ENCODE peak calls at places on chromosomes 1 and 21, in nine cellular contexts. One of them, this sample, is unnamed.

GRCh38 chr1:176539018-176539417 is 76.0 kb downstream of the PAPPA2 start:
- DNase-seq in ureter: no peak
- DNase-seq in fibroblast of gingiva: no peak
- DNase-seq in ELF-1: no peak
- DNase-seq in Kasumi-1: no peak
- DNase-seq in neural progenitor cell: peak
- DNase-seq in activated CD4-positive, alpha-beta T cell treated with anti-CD3 and anti-CD28 coated beads, Interleukin-2, amount 10 ng/mL, durations not matched to agents 7 days and 5 days: no peak
- DNase-seq in Caco-2: no peak
- DNase-seq in A172: no peak
- DNase-seq in this sample: no peak

GRCh38 chr1:205663286-205663994 is 16.9 kb downstream of the SLC45A3 start:
- DNase-seq in Kasumi-1: no peak
- DNase-seq in activated CD4-positive, alpha-beta T cell treated with anti-CD3 and anti-CD28 coated beads, Interleukin-2, amount 10 ng/mL, durations not matched to agents 7 days and 5 days: no peak
- DNase-seq in Caco-2: no peak
- DNase-seq in ureter: no peak
- DNase-seq in fibroblast of gingiva: no peak
- DNase-seq in A172: no peak
- DNase-seq in neural progenitor cell: no peak
- DNase-seq in ELF-1: no peak
- DNase-seq in this sample: no peak

GRCh38 chr1:50348449-50349241 is 74.6 kb downstream of the DMRTA2 start:
- DNase-seq in activated CD4-positive, alpha-beta T cell treated with anti-CD3 and anti-CD28 coated beads, Interleukin-2, amount 10 ng/mL, durations not matched to agents 7 days and 5 days: peak
- DNase-seq in ELF-1: peak
- DNase-seq in Kasumi-1: peak
- DNase-seq in Caco-2: peak
- DNase-seq in ureter: peak
- DNase-seq in neural progenitor cell: peak
- DNase-seq in A172: peak
- DNase-seq in fibroblast of gingiva: peak
- DNase-seq in this sample: peak

GRCh38 chr1:40315795-40316594 is 1.1 kb downstream of the COL9A2 start:
- DNase-seq in ureter: no peak
- DNase-seq in Kasumi-1: no peak
- DNase-seq in A172: no peak
- DNase-seq in neural progenitor cell: peak
- DNase-seq in fibroblast of gingiva: no peak
- DNase-seq in Caco-2: no peak
- DNase-seq in ELF-1: peak
- DNase-seq in activated CD4-positive, alpha-beta T cell treated with anti-CD3 and anti-CD28 coated beads, Interleukin-2, amount 10 ng/mL, durations not matched to agents 7 days and 5 days: no peak
- DNase-seq in this sample: no peak

GRCh38 chr21:42061195-42061865 is 9.8 kb upstream of the UMODL1 start:
- DNase-seq in ureter: peak
- DNase-seq in neural progenitor cell: no peak
- DNase-seq in activated CD4-positive, alpha-beta T cell treated with anti-CD3 and anti-CD28 coated beads, Interleukin-2, amount 10 ng/mL, durations not matched to agents 7 days and 5 days: peak
- DNase-seq in fibroblast of gingiva: no peak
- DNase-seq in ELF-1: no peak
- DNase-seq in Kasumi-1: peak
- DNase-seq in A172: no peak
- DNase-seq in Caco-2: no peak
- DNase-seq in this sample: no peak

GRCh38 chr1:230359992-230360391 is 66.1 kb downstream of the PGBD5 start:
- DNase-seq in ureter: no peak
- DNase-seq in fibroblast of gingiva: peak
- DNase-seq in neural progenitor cell: no peak
- DNase-seq in ELF-1: no peak
- DNase-seq in Caco-2: no peak
- DNase-seq in A172: peak
- DNase-seq in activated CD4-positive, alpha-beta T cell treated with anti-CD3 and anti-CD28 coated beads, Interleukin-2, amount 10 ng/mL, durations not matched to agents 7 days and 5 days: no peak
- DNase-seq in Kasumi-1: no peak
- DNase-seq in this sample: peak

GRCh38 chr1:56967900-56968832 is 2.4 kb upstream of the C8B start:
- DNase-seq in A172: no peak
- DNase-seq in Kasumi-1: no peak
- DNase-seq in neural progenitor cell: peak
- DNase-seq in ELF-1: peak
- DNase-seq in activated CD4-positive, alpha-beta T cell treated with anti-CD3 and anti-CD28 coated beads, Interleukin-2, amount 10 ng/mL, durations not matched to agents 7 days and 5 days: no peak
- DNase-seq in Caco-2: peak
- DNase-seq in ureter: no peak
- DNase-seq in fibroblast of gingiva: no peak
- DNase-seq in this sample: no peak

GRCh38 chr1:11765661-11766428 is 3.9 kb downstream of the C1orf167 start:
- DNase-seq in ELF-1: no peak
- DNase-seq in neural progenitor cell: no peak
- DNase-seq in activated CD4-positive, alpha-beta T cell treated with anti-CD3 and anti-CD28 coated beads, Interleukin-2, amount 10 ng/mL, durations not matched to agents 7 days and 5 days: no peak
- DNase-seq in Caco-2: no peak
- DNase-seq in fibroblast of gingiva: no peak
- DNase-seq in A172: no peak
- DNase-seq in ureter: no peak
- DNase-seq in Kasumi-1: no peak
- DNase-seq in this sample: no peak

GRCh38 chr1:5343256-5344020 is 648.8 kb downstream of the NPHP4 start:
- DNase-seq in neural progenitor cell: no peak
- DNase-seq in Kasumi-1: no peak
- DNase-seq in ureter: no peak
- DNase-seq in Caco-2: no peak
- DNase-seq in activated CD4-positive, alpha-beta T cell treated with anti-CD3 and anti-CD28 coated beads, Interleukin-2, amount 10 ng/mL, durations not matched to agents 7 days and 5 days: no peak
- DNase-seq in A172: no peak
- DNase-seq in ELF-1: no peak
- DNase-seq in fibroblast of gingiva: no peak
- DNase-seq in this sample: no peak

GRCh38 chr1:118294817-118295486 is 109.9 kb upstream of the SPAG17 start:
- DNase-seq in ureter: no peak
- DNase-seq in ELF-1: peak
- DNase-seq in A172: no peak
- DNase-seq in neural progenitor cell: no peak
- DNase-seq in Caco-2: no peak
- DNase-seq in fibroblast of gingiva: no peak
- DNase-seq in activated CD4-positive, alpha-beta T cell treated with anti-CD3 and anti-CD28 coated beads, Interleukin-2, amount 10 ng/mL, durations not matched to agents 7 days and 5 days: no peak
- DNase-seq in Kasumi-1: no peak
- DNase-seq in this sample: no peak

GRCh38 chr1:172406968-172407367 is 13.5 kb upstream of the C1orf105 start:
- DNase-seq in ureter: no peak
- DNase-seq in Caco-2: no peak
- DNase-seq in activated CD4-positive, alpha-beta T cell treated with anti-CD3 and anti-CD28 coated beads, Interleukin-2, amount 10 ng/mL, durations not matched to agents 7 days and 5 days: no peak
- DNase-seq in ELF-1: no peak
- DNase-seq in fibroblast of gingiva: no peak
- DNase-seq in neural progenitor cell: no peak
- DNase-seq in Kasumi-1: no peak
- DNase-seq in A172: no peak
- DNase-seq in this sample: no peak

GRCh38 chr1:24929876-24930702 is at the start of gene RUNX3:
- DNase-seq in ureter: peak
- DNase-seq in activated CD4-positive, alpha-beta T cell treated with anti-CD3 and anti-CD28 coated beads, Interleukin-2, amount 10 ng/mL, durations not matched to agents 7 days and 5 days: peak
- DNase-seq in Kasumi-1: peak
- DNase-seq in Caco-2: peak
- DNase-seq in A172: no peak
- DNase-seq in fibroblast of gingiva: peak
- DNase-seq in ELF-1: peak
- DNase-seq in neural progenitor cell: peak
- DNase-seq in this sample: no peak

GRCh38 chr1:2183937-2184334 is 10.6 kb downstream of the FAAP20 start:
- DNase-seq in fibroblast of gingiva: no peak
- DNase-seq in Caco-2: no peak
- DNase-seq in ELF-1: no peak
- DNase-seq in ureter: no peak
- DNase-seq in neural progenitor cell: no peak
- DNase-seq in A172: no peak
- DNase-seq in activated CD4-positive, alpha-beta T cell treated with anti-CD3 and anti-CD28 coated beads, Interleukin-2, amount 10 ng/mL, durations not matched to agents 7 days and 5 days: no peak
- DNase-seq in Kasumi-1: no peak
- DNase-seq in this sample: no peak

GRCh38 chr1:170296642-170297041 is 150.9 kb downstream of the NTMT2 start:
- DNase-seq in activated CD4-positive, alpha-beta T cell treated with anti-CD3 and anti-CD28 coated beads, Interleukin-2, amount 10 ng/mL, durations not matched to agents 7 days and 5 days: no peak
- DNase-seq in A172: peak
- DNase-seq in ureter: no peak
- DNase-seq in ELF-1: no peak
- DNase-seq in Caco-2: no peak
- DNase-seq in Kasumi-1: no peak
- DNase-seq in neural progenitor cell: no peak
- DNase-seq in fibroblast of gingiva: no peak
- DNase-seq in this sample: no peak

GRCh38 chr1:162372159-162373071 is 4.2 kb downstream of the SPATA46 start:
- DNase-seq in neural progenitor cell: no peak
- DNase-seq in ureter: no peak
- DNase-seq in Caco-2: no peak
- DNase-seq in A172: peak
- DNase-seq in fibroblast of gingiva: no peak
- DNase-seq in Kasumi-1: no peak
- DNase-seq in ELF-1: no peak
- DNase-seq in activated CD4-positive, alpha-beta T cell treated with anti-CD3 and anti-CD28 coated beads, Interleukin-2, amount 10 ng/mL, durations not matched to agents 7 days and 5 days: no peak
- DNase-seq in this sample: no peak

GRCh38 chr1:60388092-60388987 is 314.8 kb upstream of the C1orf87 start:
- DNase-seq in neural progenitor cell: no peak
- DNase-seq in Kasumi-1: no peak
- DNase-seq in ELF-1: no peak
- DNase-seq in ureter: no peak
- DNase-seq in A172: peak
- DNase-seq in Caco-2: no peak
- DNase-seq in fibroblast of gingiva: no peak
- DNase-seq in activated CD4-positive, alpha-beta T cell treated with anti-CD3 and anti-CD28 coated beads, Interleukin-2, amount 10 ng/mL, durations not matched to agents 7 days and 5 days: no peak
- DNase-seq in this sample: no peak

GRCh38 chr1:33985656-33986055 is 121.8 kb downstream of the HMGB4 start:
- DNase-seq in ELF-1: no peak
- DNase-seq in fibroblast of gingiva: no peak
- DNase-seq in A172: peak
- DNase-seq in activated CD4-positive, alpha-beta T cell treated with anti-CD3 and anti-CD28 coated beads, Interleukin-2, amount 10 ng/mL, durations not matched to agents 7 days and 5 days: no peak
- DNase-seq in ureter: no peak
- DNase-seq in Caco-2: peak
- DNase-seq in neural progenitor cell: no peak
- DNase-seq in Kasumi-1: no peak
- DNase-seq in this sample: no peak

GRCh38 chr1:68955424-68955823 is 458.5 kb upstream of the DEPDC1 start:
- DNase-seq in neural progenitor cell: no peak
- DNase-seq in Caco-2: no peak
- DNase-seq in ELF-1: no peak
- DNase-seq in fibroblast of gingiva: no peak
- DNase-seq in Kasumi-1: no peak
- DNase-seq in A172: peak
- DNase-seq in activated CD4-positive, alpha-beta T cell treated with anti-CD3 and anti-CD28 coated beads, Interleukin-2, amount 10 ng/mL, durations not matched to agents 7 days and 5 days: no peak
- DNase-seq in ureter: no peak
- DNase-seq in this sample: no peak

GRCh38 chr1:201147396-201148015 is 6.8 kb downstream of the TMEM9 start:
- DNase-seq in activated CD4-positive, alpha-beta T cell treated with anti-CD3 and anti-CD28 coated beads, Interleukin-2, amount 10 ng/mL, durations not matched to agents 7 days and 5 days: no peak
- DNase-seq in A172: no peak
- DNase-seq in neural progenitor cell: no peak
- DNase-seq in Caco-2: no peak
- DNase-seq in ELF-1: no peak
- DNase-seq in fibroblast of gingiva: no peak
- DNase-seq in Kasumi-1: no peak
- DNase-seq in ureter: no peak
- DNase-seq in this sample: no peak

GRCh38 chr1:109559995-109560394 is 11.6 kb downstream of the GNAI3 start:
- DNase-seq in ureter: no peak
- DNase-seq in neural progenitor cell: no peak
- DNase-seq in ELF-1: no peak
- DNase-seq in Caco-2: no peak
- DNase-seq in fibroblast of gingiva: peak
- DNase-seq in A172: no peak
- DNase-seq in activated CD4-positive, alpha-beta T cell treated with anti-CD3 and anti-CD28 coated beads, Interleukin-2, amount 10 ng/mL, durations not matched to agents 7 days and 5 days: no peak
- DNase-seq in Kasumi-1: no peak
- DNase-seq in this sample: no peak

GRCh38 chr1:61081637-61082335 is 575 bp upstream of the NFIA start:
- DNase-seq in Kasumi-1: no peak
- DNase-seq in activated CD4-positive, alpha-beta T cell treated with anti-CD3 and anti-CD28 coated beads, Interleukin-2, amount 10 ng/mL, durations not matched to agents 7 days and 5 days: peak
- DNase-seq in neural progenitor cell: peak
- DNase-seq in ureter: peak
- DNase-seq in fibroblast of gingiva: peak
- DNase-seq in A172: no peak
- DNase-seq in Caco-2: no peak
- DNase-seq in ELF-1: no peak
- DNase-seq in this sample: no peak

GRCh38 chr1:35364732-35365131 is 96.2 kb downstream of the ZMYM4 start:
- DNase-seq in fibroblast of gingiva: no peak
- DNase-seq in neural progenitor cell: no peak
- DNase-seq in ureter: no peak
- DNase-seq in Caco-2: no peak
- DNase-seq in ELF-1: no peak
- DNase-seq in activated CD4-positive, alpha-beta T cell treated with anti-CD3 and anti-CD28 coated beads, Interleukin-2, amount 10 ng/mL, durations not matched to agents 7 days and 5 days: no peak
- DNase-seq in Kasumi-1: no peak
- DNase-seq in A172: no peak
- DNase-seq in this sample: no peak

GRCh38 chr1:151994956-151995355 is 1.3 kb upstream of the S100A10 start:
- DNase-seq in A172: peak
- DNase-seq in Kasumi-1: no peak
- DNase-seq in ureter: no peak
- DNase-seq in neural progenitor cell: peak
- DNase-seq in ELF-1: peak
- DNase-seq in fibroblast of gingiva: peak
- DNase-seq in activated CD4-positive, alpha-beta T cell treated with anti-CD3 and anti-CD28 coated beads, Interleukin-2, amount 10 ng/mL, durations not matched to agents 7 days and 5 days: no peak
- DNase-seq in Caco-2: no peak
- DNase-seq in this sample: peak

GRCh38 chr1:98325646-98326441 is 335.7 kb upstream of the SNX7 start:
- DNase-seq in Kasumi-1: peak
- DNase-seq in neural progenitor cell: no peak
- DNase-seq in ureter: peak
- DNase-seq in fibroblast of gingiva: peak
- DNase-seq in Caco-2: no peak
- DNase-seq in ELF-1: no peak
- DNase-seq in activated CD4-positive, alpha-beta T cell treated with anti-CD3 and anti-CD28 coated beads, Interleukin-2, amount 10 ng/mL, durations not matched to agents 7 days and 5 days: no peak
- DNase-seq in A172: peak
- DNase-seq in this sample: peak

GRCh38 chr1:106232128-106232527 is 824.3 kb upstream of the PRMT6 start:
- DNase-seq in ELF-1: no peak
- DNase-seq in neural progenitor cell: no peak
- DNase-seq in Kasumi-1: no peak
- DNase-seq in activated CD4-positive, alpha-beta T cell treated with anti-CD3 and anti-CD28 coated beads, Interleukin-2, amount 10 ng/mL, durations not matched to agents 7 days and 5 days: no peak
- DNase-seq in A172: no peak
- DNase-seq in Caco-2: peak
- DNase-seq in fibroblast of gingiva: no peak
- DNase-seq in ureter: no peak
- DNase-seq in this sample: no peak

GRCh38 chr1:11414921-11415538 is 63.9 kb upstream of the DISP3 start:
- DNase-seq in activated CD4-positive, alpha-beta T cell treated with anti-CD3 and anti-CD28 coated beads, Interleukin-2, amount 10 ng/mL, durations not matched to agents 7 days and 5 days: no peak
- DNase-seq in fibroblast of gingiva: no peak
- DNase-seq in ELF-1: no peak
- DNase-seq in A172: no peak
- DNase-seq in Caco-2: no peak
- DNase-seq in Kasumi-1: no peak
- DNase-seq in neural progenitor cell: no peak
- DNase-seq in ureter: no peak
- DNase-seq in this sample: no peak

GRCh38 chr1:161092621-161093028 is 3.3 kb upstream of the NECTIN4 start:
- DNase-seq in ureter: no peak
- DNase-seq in ELF-1: no peak
- DNase-seq in neural progenitor cell: no peak
- DNase-seq in Caco-2: no peak
- DNase-seq in A172: peak
- DNase-seq in activated CD4-positive, alpha-beta T cell treated with anti-CD3 and anti-CD28 coated beads, Interleukin-2, amount 10 ng/mL, durations not matched to agents 7 days and 5 days: no peak
- DNase-seq in fibroblast of gingiva: no peak
- DNase-seq in Kasumi-1: no peak
- DNase-seq in this sample: no peak